ENCODE peak calls at places on chromosomes 12 and 14, in eight cellular contexts. One of them, this sample, is unnamed.

GRCh38 chr12:118189761-118190181 is 53.8 kb downstream of the PEBP1 start:
- DNase-seq in choroid plexus epithelial cell: peak
- DNase-seq in neural crest cell: peak
- DNase-seq in lower lobe of right lung: no peak
- DNase-seq in bronchial epithelial cell: no peak
- DNase-seq in GM10248: no peak
- DNase-seq in fibroblast of mammary gland: peak
- DNase-seq in H9: peak
- DNase-seq in this sample: peak

GRCh38 chr12:4288296-4289019 is 14.9 kb downstream of the CCND2 start:
- DNase-seq in choroid plexus epithelial cell: no peak
- DNase-seq in neural crest cell: no peak
- DNase-seq in lower lobe of right lung: no peak
- DNase-seq in bronchial epithelial cell: no peak
- DNase-seq in GM10248: no peak
- DNase-seq in fibroblast of mammary gland: no peak
- DNase-seq in H9: no peak
- DNase-seq in this sample: no peak

GRCh38 chr12:106602071-106602470 is 19.3 kb downstream of the RFX4 start:
- DNase-seq in choroid plexus epithelial cell: no peak
- DNase-seq in neural crest cell: no peak
- DNase-seq in lower lobe of right lung: no peak
- DNase-seq in bronchial epithelial cell: no peak
- DNase-seq in GM10248: no peak
- DNase-seq in fibroblast of mammary gland: no peak
- DNase-seq in H9: no peak
- DNase-seq in this sample: no peak

GRCh38 chr12:64273527-64274403 is 51.7 kb upstream of the KICS2 start:
- DNase-seq in choroid plexus epithelial cell: peak
- DNase-seq in neural crest cell: peak
- DNase-seq in lower lobe of right lung: no peak
- DNase-seq in bronchial epithelial cell: peak
- DNase-seq in GM10248: peak
- DNase-seq in fibroblast of mammary gland: peak
- DNase-seq in H9: peak
- DNase-seq in this sample: peak

GRCh38 chr14:80310950-80311349 is 99.6 kb upstream of the DIO2 start:
- DNase-seq in choroid plexus epithelial cell: peak
- DNase-seq in neural crest cell: no peak
- DNase-seq in lower lobe of right lung: no peak
- DNase-seq in bronchial epithelial cell: no peak
- DNase-seq in GM10248: no peak
- DNase-seq in fibroblast of mammary gland: peak
- DNase-seq in H9: no peak
- DNase-seq in this sample: no peak

GRCh38 chr12:52171950-52172512 is 19.8 kb downstream of the KRT80 start:
- DNase-seq in choroid plexus epithelial cell: no peak
- DNase-seq in neural crest cell: peak
- DNase-seq in lower lobe of right lung: peak
- DNase-seq in bronchial epithelial cell: peak
- DNase-seq in GM10248: no peak
- DNase-seq in fibroblast of mammary gland: peak
- DNase-seq in H9: peak
- DNase-seq in this sample: peak

GRCh38 chr12:53358836-53359419 is 21.0 kb upstream of the SP1 start:
- DNase-seq in choroid plexus epithelial cell: no peak
- DNase-seq in neural crest cell: no peak
- DNase-seq in lower lobe of right lung: no peak
- DNase-seq in bronchial epithelial cell: no peak
- DNase-seq in GM10248: no peak
- DNase-seq in fibroblast of mammary gland: no peak
- DNase-seq in H9: no peak
- DNase-seq in this sample: no peak

GRCh38 chr12:79935624-79936040 is 735 bp upstream of the PPP1R12A start:
- DNase-seq in choroid plexus epithelial cell: peak
- DNase-seq in neural crest cell: no peak
- DNase-seq in lower lobe of right lung: no peak
- DNase-seq in bronchial epithelial cell: peak
- DNase-seq in GM10248: peak
- DNase-seq in fibroblast of mammary gland: peak
- DNase-seq in H9: no peak
- DNase-seq in this sample: no peak

GRCh38 chr14:103260629-103261124 is 73.4 kb upstream of the EIF5 start:
- DNase-seq in choroid plexus epithelial cell: peak
- DNase-seq in neural crest cell: no peak
- DNase-seq in lower lobe of right lung: peak
- DNase-seq in bronchial epithelial cell: peak
- DNase-seq in GM10248: no peak
- DNase-seq in fibroblast of mammary gland: peak
- DNase-seq in H9: no peak
- DNase-seq in this sample: no peak

GRCh38 chr12:108884116-108885012 is 4.5 kb downstream of the DAO start:
- DNase-seq in choroid plexus epithelial cell: peak
- DNase-seq in neural crest cell: peak
- DNase-seq in lower lobe of right lung: peak
- DNase-seq in bronchial epithelial cell: peak
- DNase-seq in GM10248: peak
- DNase-seq in fibroblast of mammary gland: peak
- DNase-seq in H9: peak
- DNase-seq in this sample: peak

GRCh38 chr14:68137704-68138619 is 318.4 kb downstream of the RAD51B start:
- DNase-seq in choroid plexus epithelial cell: peak
- DNase-seq in neural crest cell: peak
- DNase-seq in lower lobe of right lung: no peak
- DNase-seq in bronchial epithelial cell: peak
- DNase-seq in GM10248: no peak
- DNase-seq in fibroblast of mammary gland: peak
- DNase-seq in H9: peak
- DNase-seq in this sample: no peak

GRCh38 chr12:5230151-5230550 is 186.5 kb downstream of the KCNA5 start:
- DNase-seq in choroid plexus epithelial cell: no peak
- DNase-seq in neural crest cell: no peak
- DNase-seq in lower lobe of right lung: no peak
- DNase-seq in bronchial epithelial cell: no peak
- DNase-seq in GM10248: no peak
- DNase-seq in fibroblast of mammary gland: no peak
- DNase-seq in H9: no peak
- DNase-seq in this sample: no peak

GRCh38 chr12:39329876-39330275 is 113.0 kb downstream of the KIF21A start:
- DNase-seq in choroid plexus epithelial cell: no peak
- DNase-seq in neural crest cell: no peak
- DNase-seq in lower lobe of right lung: no peak
- DNase-seq in bronchial epithelial cell: no peak
- DNase-seq in GM10248: no peak
- DNase-seq in fibroblast of mammary gland: no peak
- DNase-seq in H9: no peak
- DNase-seq in this sample: no peak

GRCh38 chr12:121038861-121039654 is at the start of gene OASL:
- DNase-seq in choroid plexus epithelial cell: peak
- DNase-seq in neural crest cell: no peak
- DNase-seq in lower lobe of right lung: peak
- DNase-seq in bronchial epithelial cell: peak
- DNase-seq in GM10248: peak
- DNase-seq in fibroblast of mammary gland: peak
- DNase-seq in H9: no peak
- DNase-seq in this sample: no peak

DNA sequence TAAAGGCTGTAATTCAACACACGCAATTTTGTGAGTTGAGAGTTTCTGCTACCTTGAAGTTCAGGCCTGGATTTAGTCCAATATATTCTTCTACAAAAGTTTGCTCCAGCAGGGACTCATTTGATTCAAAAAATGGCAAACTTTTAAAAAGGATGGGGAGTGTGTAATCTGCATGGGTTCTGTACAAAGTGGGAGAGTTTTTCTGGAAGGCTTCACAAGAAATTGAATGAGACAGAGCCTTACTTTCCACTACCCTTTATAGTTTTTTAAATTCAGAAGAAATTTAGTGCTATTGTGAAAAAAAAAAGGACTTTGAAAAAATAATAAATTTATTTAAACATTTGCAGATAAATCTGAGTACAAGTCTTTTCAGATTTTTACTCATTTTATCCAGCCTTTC is 116.9 kb downstream of the METTL25 start:
- DNase-seq in choroid plexus epithelial cell: no peak
- DNase-seq in neural crest cell: no peak
- DNase-seq in lower lobe of right lung: no peak
- DNase-seq in bronchial epithelial cell: no peak
- DNase-seq in GM10248: no peak
- DNase-seq in fibroblast of mammary gland: no peak
- DNase-seq in H9: no peak
- DNase-seq in this sample: no peak
- TF ChIP-seq CTCF in choroid plexus epithelial cell: no peak
- TF ChIP-seq CTCF in neural crest cell: no peak
- TF ChIP-seq CTCF in lower lobe of right lung: no peak
- TF ChIP-seq CTCF in bronchial epithelial cell: no peak
- TF ChIP-seq CTCF in GM10248: no peak
- TF ChIP-seq CTCF in fibroblast of mammary gland: no peak
- TF ChIP-seq CTCF in H9: no peak
- TF ChIP-seq CTCF in this sample: no peak

GRCh38 chr14:85921241-85921640 is 391.3 kb downstream of the FLRT2 start:
- DNase-seq in choroid plexus epithelial cell: no peak
- DNase-seq in neural crest cell: no peak
- DNase-seq in lower lobe of right lung: no peak
- DNase-seq in bronchial epithelial cell: no peak
- DNase-seq in GM10248: no peak
- DNase-seq in fibroblast of mammary gland: no peak
- DNase-seq in H9: no peak
- DNase-seq in this sample: no peak

DNA sequence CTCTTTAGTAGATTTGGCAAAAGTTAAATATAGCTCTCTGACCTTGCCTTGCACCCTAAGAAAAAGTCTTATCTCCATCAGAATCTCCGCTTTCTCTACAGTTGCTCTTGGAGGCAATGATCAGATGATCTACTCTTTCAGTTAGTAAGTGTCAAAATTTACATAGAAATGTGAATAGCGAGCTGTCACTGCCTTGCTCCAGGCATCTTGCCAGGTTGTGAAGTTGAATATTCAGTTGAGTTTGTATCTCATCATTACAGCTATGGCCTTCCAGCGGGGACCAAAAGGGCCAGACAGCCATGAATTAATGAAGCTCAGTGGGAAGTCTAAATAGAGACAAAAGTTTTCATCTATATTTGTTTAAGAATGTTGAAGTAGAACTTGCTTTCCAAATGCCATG is 387.7 kb downstream of the FLRT2 start:
- DNase-seq in choroid plexus epithelial cell: no peak
- DNase-seq in neural crest cell: no peak
- DNase-seq in lower lobe of right lung: no peak
- DNase-seq in bronchial epithelial cell: no peak
- DNase-seq in GM10248: no peak
- DNase-seq in fibroblast of mammary gland: no peak
- DNase-seq in H9: no peak
- DNase-seq in this sample: no peak
- TF ChIP-seq CTCF in choroid plexus epithelial cell: no peak
- TF ChIP-seq CTCF in neural crest cell: no peak
- TF ChIP-seq CTCF in lower lobe of right lung: no peak
- TF ChIP-seq CTCF in bronchial epithelial cell: no peak
- TF ChIP-seq CTCF in GM10248: no peak
- TF ChIP-seq CTCF in fibroblast of mammary gland: no peak
- TF ChIP-seq CTCF in H9: no peak
- TF ChIP-seq CTCF in this sample: no peak

GRCh38 chr14:21068521-21069387 is 1.4 kb upstream of the ARHGEF40 start:
- DNase-seq in choroid plexus epithelial cell: peak
- DNase-seq in neural crest cell: peak
- DNase-seq in lower lobe of right lung: peak
- DNase-seq in bronchial epithelial cell: peak
- DNase-seq in GM10248: peak
- DNase-seq in fibroblast of mammary gland: peak
- DNase-seq in H9: peak
- DNase-seq in this sample: peak
- TF ChIP-seq CTCF in choroid plexus epithelial cell: peak
- TF ChIP-seq CTCF in neural crest cell: peak
- TF ChIP-seq CTCF in lower lobe of right lung: peak
- TF ChIP-seq CTCF in bronchial epithelial cell: peak
- TF ChIP-seq CTCF in GM10248: peak
- TF ChIP-seq CTCF in fibroblast of mammary gland: peak
- TF ChIP-seq CTCF in H9: peak
- TF ChIP-seq CTCF in this sample: peak

GRCh38 chr12:57795354-57795753 is 12.8 kb downstream of the TSFM start:
- DNase-seq in choroid plexus epithelial cell: no peak
- DNase-seq in neural crest cell: no peak
- DNase-seq in lower lobe of right lung: no peak
- DNase-seq in bronchial epithelial cell: peak
- DNase-seq in GM10248: no peak
- DNase-seq in fibroblast of mammary gland: no peak
- DNase-seq in H9: no peak
- DNase-seq in this sample: no peak
- TF ChIP-seq CTCF in choroid plexus epithelial cell: no peak
- TF ChIP-seq CTCF in neural crest cell: no peak
- TF ChIP-seq CTCF in lower lobe of right lung: no peak
- TF ChIP-seq CTCF in bronchial epithelial cell: no peak
- TF ChIP-seq CTCF in GM10248: no peak
- TF ChIP-seq CTCF in fibroblast of mammary gland: no peak
- TF ChIP-seq CTCF in H9: no peak
- TF ChIP-seq CTCF in this sample: no peak

DNA sequence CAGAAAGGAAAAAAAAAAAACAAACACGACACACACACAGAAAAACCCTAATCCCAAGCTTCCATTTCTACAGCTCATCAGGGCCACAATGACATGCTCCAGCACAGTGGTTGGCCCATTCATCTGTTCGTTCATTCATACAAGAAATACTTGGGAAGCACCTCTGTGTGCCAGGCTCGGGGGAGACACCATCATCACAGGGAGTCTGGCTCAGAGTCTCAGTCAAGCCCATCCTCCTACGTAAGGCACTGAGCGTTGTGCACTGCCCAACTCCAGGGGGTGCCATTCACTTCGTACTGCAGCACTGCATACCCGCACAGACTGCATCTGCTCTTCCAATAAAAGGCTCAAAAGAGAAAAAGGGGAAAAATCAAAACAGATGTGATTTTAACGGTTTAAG is 15.3 kb downstream of the VPS37B start:
- DNase-seq in choroid plexus epithelial cell: peak
- DNase-seq in neural crest cell: no peak
- DNase-seq in lower lobe of right lung: no peak
- DNase-seq in bronchial epithelial cell: no peak
- DNase-seq in GM10248: no peak
- DNase-seq in fibroblast of mammary gland: peak
- DNase-seq in H9: no peak
- DNase-seq in this sample: peak
- TF ChIP-seq CTCF in choroid plexus epithelial cell: peak
- TF ChIP-seq CTCF in neural crest cell: peak
- TF ChIP-seq CTCF in lower lobe of right lung: peak
- TF ChIP-seq CTCF in bronchial epithelial cell: peak
- TF ChIP-seq CTCF in GM10248: peak
- TF ChIP-seq CTCF in fibroblast of mammary gland: peak
- TF ChIP-seq CTCF in H9: peak
- TF ChIP-seq CTCF in this sample: no peak

DNA sequence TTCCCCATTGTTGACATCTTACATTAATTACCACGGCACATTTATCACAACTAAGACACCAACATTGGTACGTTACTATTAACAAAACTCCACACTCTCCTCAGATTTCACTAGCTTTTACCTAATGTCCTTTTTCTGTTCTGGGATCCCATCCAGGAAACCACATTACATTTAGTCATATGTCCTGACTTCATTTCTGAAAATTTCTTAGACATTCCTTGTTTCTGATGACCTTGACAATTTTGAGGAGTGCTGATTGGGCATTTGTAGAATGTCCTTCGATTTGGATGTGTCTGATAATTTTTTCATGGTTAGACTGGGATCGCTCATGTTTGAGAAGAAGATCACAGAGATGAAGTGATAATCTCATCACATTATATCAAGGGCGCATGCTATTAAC is 34.6 kb upstream of the ACSM4 start:
- DNase-seq in choroid plexus epithelial cell: peak
- DNase-seq in neural crest cell: no peak
- DNase-seq in lower lobe of right lung: no peak
- DNase-seq in bronchial epithelial cell: no peak
- DNase-seq in GM10248: no peak
- DNase-seq in fibroblast of mammary gland: peak
- DNase-seq in H9: no peak
- DNase-seq in this sample: no peak
- TF ChIP-seq CTCF in choroid plexus epithelial cell: no peak
- TF ChIP-seq CTCF in neural crest cell: no peak
- TF ChIP-seq CTCF in lower lobe of right lung: no peak
- TF ChIP-seq CTCF in bronchial epithelial cell: no peak
- TF ChIP-seq CTCF in GM10248: no peak
- TF ChIP-seq CTCF in fibroblast of mammary gland: no peak
- TF ChIP-seq CTCF in H9: no peak
- TF ChIP-seq CTCF in this sample: no peak

This sample was measured in endothelial cell.